ENCODE peak calls at places on chromosomes 2 and 18, in eight cellular contexts. One of them, this sample, is unnamed. For H3K4me1, H3K27me3 and H3K9me3, the result is how much of the 10 kb centered on the place peaks cover.

GRCh38 chr2:53727921-53728320 is 39.7 kb upstream of the CHAC2 start:
- DNase-seq in tibial artery: no peak
- DNase-seq in K562: no peak
- DNase-seq in CD8-positive, alpha-beta memory T cell: no peak
- DNase-seq in testis: no peak
- DNase-seq in lung: no peak
- DNase-seq in heart left ventricle: no peak
- DNase-seq in spleen: no peak
- DNase-seq in this sample: no peak

GRCh38 chr18:24630346-24630880 is 170.0 kb downstream of the HRH4 start:
- DNase-seq in tibial artery: no peak
- DNase-seq in K562: no peak
- DNase-seq in CD8-positive, alpha-beta memory T cell: no peak
- DNase-seq in testis: no peak
- DNase-seq in lung: no peak
- DNase-seq in heart left ventricle: no peak
- DNase-seq in spleen: no peak
- DNase-seq in this sample: no peak

GRCh38 chr2:124145982-124146381 is 120.9 kb downstream of the CNTNAP5 start:
- DNase-seq in tibial artery: no peak
- DNase-seq in K562: no peak
- DNase-seq in CD8-positive, alpha-beta memory T cell: no peak
- DNase-seq in testis: no peak
- DNase-seq in lung: no peak
- DNase-seq in heart left ventricle: no peak
- DNase-seq in spleen: no peak
- DNase-seq in this sample: no peak

GRCh38 chr18:72530622-72531021 is 13.5 kb downstream of the CBLN2 start:
- DNase-seq in tibial artery: no peak
- DNase-seq in K562: no peak
- DNase-seq in CD8-positive, alpha-beta memory T cell: no peak
- DNase-seq in testis: no peak
- DNase-seq in lung: no peak
- DNase-seq in heart left ventricle: no peak
- DNase-seq in spleen: no peak
- DNase-seq in this sample: no peak

GRCh38 chr18:49212819-49213218 is 247.6 kb downstream of the DYM start:
- DNase-seq in tibial artery: no peak
- DNase-seq in K562: no peak
- DNase-seq in CD8-positive, alpha-beta memory T cell: no peak
- DNase-seq in testis: no peak
- DNase-seq in lung: no peak
- DNase-seq in heart left ventricle: no peak
- DNase-seq in spleen: no peak
- DNase-seq in this sample: no peak

GRCh38 chr2:62194558-62195420 is 1.1 kb upstream of the B3GNT2 start:
- DNase-seq in tibial artery: no peak
- DNase-seq in K562: no peak
- DNase-seq in CD8-positive, alpha-beta memory T cell: no peak
- DNase-seq in testis: no peak
- DNase-seq in lung: no peak
- DNase-seq in heart left ventricle: peak
- DNase-seq in spleen: peak
- DNase-seq in this sample: no peak

GRCh38 chr18:75072672-75073371 is 136.1 kb downstream of the PTGR3 start:
- DNase-seq in tibial artery: no peak
- DNase-seq in K562: no peak
- DNase-seq in CD8-positive, alpha-beta memory T cell: no peak
- DNase-seq in testis: peak
- DNase-seq in lung: no peak
- DNase-seq in heart left ventricle: no peak
- DNase-seq in spleen: peak
- DNase-seq in this sample: no peak

GRCh38 chr18:46793565-46793964 is 36.7 kb upstream of the ST8SIA5 start:
- DNase-seq in tibial artery: no peak
- DNase-seq in K562: peak
- DNase-seq in CD8-positive, alpha-beta memory T cell: no peak
- DNase-seq in testis: no peak
- DNase-seq in lung: no peak
- DNase-seq in heart left ventricle: no peak
- DNase-seq in spleen: no peak
- DNase-seq in this sample: no peak

GRCh38 chr2:212109792-212110680 is 428.6 kb downstream of the ERBB4 start:
- DNase-seq in tibial artery: no peak
- DNase-seq in K562: no peak
- DNase-seq in CD8-positive, alpha-beta memory T cell: no peak
- DNase-seq in testis: no peak
- DNase-seq in lung: no peak
- DNase-seq in heart left ventricle: no peak
- DNase-seq in spleen: no peak
- DNase-seq in this sample: no peak

GRCh38 chr18:60471652-60472051 is 99.1 kb upstream of the MC4R start:
- DNase-seq in tibial artery: no peak
- DNase-seq in K562: no peak
- DNase-seq in CD8-positive, alpha-beta memory T cell: no peak
- DNase-seq in testis: no peak
- DNase-seq in lung: no peak
- DNase-seq in heart left ventricle: no peak
- DNase-seq in spleen: no peak
- DNase-seq in this sample: no peak

GRCh38 chr2:15780912-15781574 is 159.3 kb upstream of the MYCN start:
- DNase-seq in tibial artery: no peak
- DNase-seq in K562: peak
- DNase-seq in CD8-positive, alpha-beta memory T cell: no peak
- DNase-seq in testis: no peak
- DNase-seq in lung: no peak
- DNase-seq in heart left ventricle: no peak
- DNase-seq in spleen: no peak
- DNase-seq in this sample: no peak

GRCh38 chr18:2610549-2610948 is 39.2 kb downstream of the NDC80 start:
- DNase-seq in tibial artery: no peak
- DNase-seq in K562: no peak
- DNase-seq in CD8-positive, alpha-beta memory T cell: no peak
- DNase-seq in testis: no peak
- DNase-seq in lung: no peak
- DNase-seq in heart left ventricle: no peak
- DNase-seq in spleen: no peak
- DNase-seq in this sample: no peak

GRCh38 chr2:128342550-128342949 is 23.9 kb upstream of the HS6ST1 start:
- DNase-seq in tibial artery: no peak
- DNase-seq in K562: no peak
- DNase-seq in CD8-positive, alpha-beta memory T cell: no peak
- DNase-seq in testis: no peak
- DNase-seq in lung: peak
- DNase-seq in heart left ventricle: no peak
- DNase-seq in spleen: no peak
- DNase-seq in this sample: no peak

GRCh38 chr2:178829299-178829698 is 22.1 kb upstream of the TTN start:
- DNase-seq in tibial artery: no peak
- DNase-seq in K562: no peak
- DNase-seq in CD8-positive, alpha-beta memory T cell: peak
- DNase-seq in testis: no peak
- DNase-seq in lung: no peak
- DNase-seq in heart left ventricle: no peak
- DNase-seq in spleen: no peak
- DNase-seq in this sample: no peak

DNA sequence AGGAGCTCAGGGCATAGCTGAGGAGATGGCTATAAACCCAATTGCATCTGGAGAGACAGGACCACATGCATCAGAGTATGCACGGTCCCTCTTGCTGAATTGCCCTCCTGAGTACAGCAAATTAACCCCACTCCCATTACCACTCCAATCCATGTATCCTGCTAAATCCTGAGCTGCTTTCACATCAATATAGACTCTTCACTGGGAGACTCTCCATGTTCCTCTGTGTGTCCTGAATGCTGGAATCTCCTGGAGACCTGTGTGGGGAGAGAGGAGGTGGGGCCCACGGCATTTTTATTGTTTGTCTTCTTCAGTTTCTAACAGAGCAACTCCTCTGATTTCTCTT is 41.6 kb downstream of the THNSL2 start:
- DNase-seq in tibial artery: no peak
- DNase-seq in K562: no peak
- DNase-seq in CD8-positive, alpha-beta memory T cell: no peak
- DNase-seq in testis: no peak
- DNase-seq in lung: no peak
- DNase-seq in heart left ventricle: no peak
- DNase-seq in spleen: no peak
- DNase-seq in this sample: no peak
- H3K4me1 ChIP-seq in tibial artery: under half
- H3K4me1 ChIP-seq in K562: under half
- H3K4me1 ChIP-seq in CD8-positive, alpha-beta memory T cell: under half
- H3K4me1 ChIP-seq in testis: under half
- H3K4me1 ChIP-seq in lung: under half
- H3K4me1 ChIP-seq in heart left ventricle: under half
- H3K4me1 ChIP-seq in spleen: under half
- H3K4me1 ChIP-seq in this sample: under half

GRCh38 chr2:10720983-10721343 is 467 bp upstream of the ATP6V1C2 start:
- DNase-seq in tibial artery: no peak
- DNase-seq in K562: no peak
- DNase-seq in CD8-positive, alpha-beta memory T cell: no peak
- DNase-seq in testis: no peak
- DNase-seq in lung: no peak
- DNase-seq in heart left ventricle: no peak
- DNase-seq in spleen: no peak
- DNase-seq in this sample: no peak

GRCh38 chr2:10721344-10722251 is at the start of gene ATP6V1C2:
- DNase-seq in tibial artery: no peak
- DNase-seq in K562: no peak
- DNase-seq in CD8-positive, alpha-beta memory T cell: no peak
- DNase-seq in testis: peak
- DNase-seq in lung: peak
- DNase-seq in heart left ventricle: no peak
- DNase-seq in spleen: peak
- DNase-seq in this sample: peak

GRCh38 chr2:10717630-10718029 is 3.8 kb upstream of the ATP6V1C2 start:
- DNase-seq in tibial artery: no peak
- DNase-seq in K562: no peak
- DNase-seq in CD8-positive, alpha-beta memory T cell: no peak
- DNase-seq in testis: no peak
- DNase-seq in lung: no peak
- DNase-seq in heart left ventricle: no peak
- DNase-seq in spleen: peak
- DNase-seq in this sample: no peak

GRCh38 chr2:10722252-10722825 is 909 bp downstream of the ATP6V1C2 start:
- DNase-seq in tibial artery: no peak
- DNase-seq in K562: no peak
- DNase-seq in CD8-positive, alpha-beta memory T cell: no peak
- DNase-seq in testis: no peak
- DNase-seq in lung: no peak
- DNase-seq in heart left ventricle: no peak
- DNase-seq in spleen: no peak
- DNase-seq in this sample: no peak

GRCh38 chr2:10720306-10720705 is 1.1 kb upstream of the ATP6V1C2 start:
- DNase-seq in tibial artery: no peak
- DNase-seq in K562: no peak
- DNase-seq in CD8-positive, alpha-beta memory T cell: no peak
- DNase-seq in testis: no peak
- DNase-seq in lung: no peak
- DNase-seq in heart left ventricle: no peak
- DNase-seq in spleen: no peak
- DNase-seq in this sample: no peak
- H3K27me3 ChIP-seq in tibial artery: under half
- H3K27me3 ChIP-seq in K562: half or more
- H3K27me3 ChIP-seq in CD8-positive, alpha-beta memory T cell: under half
- H3K27me3 ChIP-seq in testis: under half
- H3K27me3 ChIP-seq in lung: under half
- H3K27me3 ChIP-seq in heart left ventricle: under half
- H3K27me3 ChIP-seq in spleen: under half
- H3K27me3 ChIP-seq in this sample: half or more

DNA sequence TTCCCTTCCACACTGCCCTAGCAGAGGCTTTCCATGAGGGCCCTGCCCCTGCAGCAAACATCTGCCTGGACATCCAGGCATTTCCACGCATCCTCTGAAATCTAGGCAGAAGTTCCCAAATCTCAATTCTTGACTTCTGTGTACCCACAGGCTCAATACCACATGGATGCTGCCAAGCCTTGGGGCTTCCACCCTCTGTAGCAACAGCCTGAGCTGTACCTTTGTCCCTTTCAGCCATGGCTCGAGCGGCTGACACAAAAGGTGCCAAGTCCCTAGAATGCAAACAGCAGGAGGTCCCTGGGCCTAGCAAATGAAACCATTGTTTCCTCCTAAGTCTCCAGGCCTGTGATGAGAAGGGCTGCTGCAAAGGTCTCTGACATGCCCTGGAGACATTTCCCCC is 744.5 kb upstream of the LINC00305 start:
- DNase-seq in tibial artery: no peak
- DNase-seq in K562: no peak
- DNase-seq in CD8-positive, alpha-beta memory T cell: no peak
- DNase-seq in testis: no peak
- DNase-seq in lung: no peak
- DNase-seq in heart left ventricle: no peak
- DNase-seq in spleen: no peak
- DNase-seq in this sample: no peak
- H3K9me3 ChIP-seq in tibial artery: under half
- H3K9me3 ChIP-seq in K562: under half
- H3K9me3 ChIP-seq in CD8-positive, alpha-beta memory T cell: under half
- H3K9me3 ChIP-seq in testis: under half
- H3K9me3 ChIP-seq in lung: under half
- H3K9me3 ChIP-seq in heart left ventricle: under half
- H3K9me3 ChIP-seq in spleen: under half
- H3K9me3 ChIP-seq in this sample: under half

GRCh38 chr2:222941510-222942032 is 80.7 kb downstream of the ACSL3 start:
- DNase-seq in tibial artery: no peak
- DNase-seq in K562: no peak
- DNase-seq in CD8-positive, alpha-beta memory T cell: no peak
- DNase-seq in testis: no peak
- DNase-seq in lung: no peak
- DNase-seq in heart left ventricle: no peak
- DNase-seq in spleen: no peak
- DNase-seq in this sample: no peak

GRCh38 chr2:222942556-222942955 is 81.7 kb downstream of the ACSL3 start:
- DNase-seq in tibial artery: no peak
- DNase-seq in K562: no peak
- DNase-seq in CD8-positive, alpha-beta memory T cell: no peak
- DNase-seq in testis: no peak
- DNase-seq in lung: no peak
- DNase-seq in heart left ventricle: no peak
- DNase-seq in spleen: no peak
- DNase-seq in this sample: no peak

GRCh38 chr2:222944552-222944951 is 83.7 kb downstream of the ACSL3 start:
- DNase-seq in tibial artery: no peak
- DNase-seq in K562: no peak
- DNase-seq in CD8-positive, alpha-beta memory T cell: no peak
- DNase-seq in testis: no peak
- DNase-seq in lung: no peak
- DNase-seq in heart left ventricle: no peak
- DNase-seq in spleen: no peak
- DNase-seq in this sample: no peak

GRCh38 chr2:222943820-222944219 is 83.0 kb downstream of the ACSL3 start:
- DNase-seq in tibial artery: no peak
- DNase-seq in K562: no peak
- DNase-seq in CD8-positive, alpha-beta memory T cell: no peak
- DNase-seq in testis: no peak
- DNase-seq in lung: no peak
- DNase-seq in heart left ventricle: no peak
- DNase-seq in spleen: no peak
- DNase-seq in this sample: no peak

DNA sequence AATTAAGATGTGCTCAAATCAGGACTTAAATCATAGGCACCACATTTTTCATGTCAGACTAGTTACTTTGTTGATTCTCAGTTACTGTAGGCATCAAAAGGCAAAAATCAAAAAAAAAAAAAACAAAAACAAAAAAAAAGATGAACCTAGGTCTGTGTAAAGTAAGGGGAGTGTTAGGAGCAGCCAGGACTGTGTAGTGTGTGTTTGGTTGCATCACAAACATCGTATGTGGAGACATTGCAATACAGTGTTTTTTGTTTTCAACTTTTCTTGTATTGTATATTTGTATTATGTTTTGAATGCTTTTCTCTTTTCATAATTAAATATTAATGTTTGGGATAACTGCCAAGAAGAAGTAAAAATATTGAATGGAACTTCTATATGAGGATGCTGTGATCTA is 82.1 kb downstream of the ACSL3 start:
- DNase-seq in tibial artery: no peak
- DNase-seq in K562: no peak
- DNase-seq in CD8-positive, alpha-beta memory T cell: no peak
- DNase-seq in testis: no peak
- DNase-seq in lung: no peak
- DNase-seq in heart left ventricle: no peak
- DNase-seq in spleen: no peak
- DNase-seq in this sample: no peak
- H3K4me1 ChIP-seq in tibial artery: under half
- H3K4me1 ChIP-seq in K562: under half
- H3K4me1 ChIP-seq in CD8-positive, alpha-beta memory T cell: under half
- H3K4me1 ChIP-seq in testis: under half
- H3K4me1 ChIP-seq in lung: under half
- H3K4me1 ChIP-seq in heart left ventricle: under half
- H3K4me1 ChIP-seq in spleen: under half
- H3K4me1 ChIP-seq in this sample: under half

This sample was measured in HAP-1.